ENCODE peak calls at places on chromosomes 16 and 17, in ten cellular contexts. U, W, J, P, G, E, D, Q, A and O are unnamed samples.

GRCh38 chr17:17403899-17404576 is 72.8 kb upstream of the MED9 start:
- DNase-seq in W (no peak), D (no peak), P (no peak), E (peak; percentile 32), G (no peak), U (no peak), A (no peak), Q (no peak), J (no peak), O (no peak)

GRCh38 chr17:79951361-79952264 is 84.1 kb downstream of the TBC1D16 start:
- DNase-seq in E (no peak), P (peak; percentile 58), Q (no peak), U (peak; percentile 77), J (peak; percentile 94), D (peak; percentile 78), G (peak; percentile 52), W (no peak), A (peak; percentile 74), O (no peak)

GRCh38 chr16:929227-929669 is 41.5 kb downstream of the LMF1 start:
- DNase-seq in J (no peak), E (no peak), Q (no peak), G (no peak), D (no peak), U (no peak), W (no peak), A (no peak), P (no peak), O (no peak)

GRCh38 chr17:28577466-28577824 is 750 bp upstream of the ALDOC start:
- DNase-seq in D (no peak), E (no peak), U (no peak), P (no peak), Q (no peak), G (no peak), W (no peak), J (no peak), A (no peak), O (no peak)

GRCh38 chr17:5023588-5024147 is 11.6 kb downstream of the SLC52A1 start:
- DNase-seq in J (no peak), Q (no peak), U (no peak), D (no peak), A (no peak), W (no peak), E (no peak), P (no peak), G (no peak), O (no peak)

GRCh38 chr17:76051071-76051467 is 21.2 kb downstream of the SRP68 start:
- DNase-seq in W (no peak), P (no peak), J (no peak), U (no peak), G (no peak), Q (peak; percentile 41), A (no peak), D (no peak), E (no peak), O (no peak)

GRCh38 chr17:57599271-57600045 is 145.6 kb downstream of the CCDC182 start:
- DNase-seq in U (no peak), Q (no peak), A (no peak), E (no peak), G (no peak), P (no peak), W (peak; percentile 14), J (no peak), D (no peak), O (no peak)

GRCh38 chr17:51427259-51428255 is 167.2 kb downstream of the UTP18 start:
- DNase-seq in Q (no peak), D (no peak), G (no peak), U (no peak), P (no peak), J (no peak), E (no peak), A (no peak), W (no peak), O (no peak)

GRCh38 chr17:7732981-7733557 is 15.5 kb downstream of the DNAH2 start:
- DNase-seq in Q (no peak), J (no peak), W (no peak), P (no peak), G (no peak), A (no peak), U (no peak), D (no peak), E (no peak), O (no peak)

DNA sequence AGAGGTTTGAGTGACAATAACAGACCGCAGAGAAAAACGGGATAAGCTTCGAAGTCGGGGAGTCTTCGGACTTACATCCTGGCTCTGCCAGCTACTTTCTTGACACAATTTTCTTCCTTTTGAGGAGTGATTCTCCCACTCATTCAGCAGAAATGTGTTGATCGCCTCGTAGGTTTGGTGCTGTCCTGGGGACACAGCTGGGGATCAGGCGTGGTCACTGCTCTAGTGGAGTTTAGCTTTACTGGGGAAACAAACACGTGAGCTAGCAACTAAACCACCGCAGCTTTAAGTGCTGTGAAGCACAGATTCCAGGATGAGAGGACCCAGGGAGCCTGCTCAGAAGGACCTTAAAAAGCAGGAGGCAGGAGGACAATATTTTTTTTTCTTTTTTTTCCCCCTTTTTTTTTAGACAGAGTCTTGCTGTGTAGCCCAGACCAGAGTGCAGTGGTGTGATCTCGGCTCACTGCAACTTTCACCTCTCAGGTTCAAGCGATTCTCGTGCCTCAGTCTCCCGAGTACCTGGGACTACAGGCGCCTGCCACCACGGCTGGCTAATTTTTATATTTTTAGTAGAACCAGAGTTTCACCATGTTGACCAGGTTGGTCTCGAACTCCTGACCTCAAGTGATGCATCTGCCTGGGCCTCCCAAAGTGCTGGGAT is 858 bp downstream of the NUBP1 start:
- DNase-seq in E (no peak), G (no peak), W (peak; percentile 50), J (no peak), P (no peak), A (peak; percentile 51), Q (no peak), D (no peak), U (no peak), O (no peak)
- H3K27ac ChIP-seq in E (no peak overlapping the region), G (peak overlapping the region; percentile 91), W (peak overlapping the region; percentile 95), J (peak overlapping the region; percentile 68), P (peak overlapping the region; percentile 92), A (peak overlapping the region; percentile 97), Q (peak overlapping the region; percentile 96), D (peak overlapping the region; percentile 93), U (peak overlapping the region; percentile 94), O (no peak overlapping the region)

GRCh38 chr17:9346296-9346926 is 229.2 kb downstream of the STX8 start:
- DNase-seq in U (no peak), G (no peak), D (no peak), E (no peak), J (peak; percentile 76), A (no peak), W (no peak), Q (no peak), P (no peak), O (no peak)
- H3K27ac ChIP-seq in U (no peak overlapping the region), G (no peak overlapping the region), D (no peak overlapping the region), E (peak overlapping the region; percentile 19), J (no peak overlapping the region), A (no peak overlapping the region), W (no peak overlapping the region), Q (no peak overlapping the region), P (no peak overlapping the region), O (no peak overlapping the region)

GRCh38 chr16:16093625-16094332 is 129.5 kb downstream of the ABCC6 start:
- DNase-seq in E (no peak), P (no peak), W (peak; percentile 20), U (no peak), A (no peak), G (no peak), J (no peak), D (no peak), Q (no peak), O (no peak)

GRCh38 chr16:16090238-16090637 is 133.1 kb downstream of the ABCC6 start:
- DNase-seq in U (no peak), D (no peak), E (no peak), W (no peak), J (no peak), Q (no peak), P (no peak), G (no peak), A (no peak), O (no peak)

GRCh38 chr16:16096161-16096857 is 127.0 kb downstream of the ABCC6 start:
- DNase-seq in U (peak; percentile 84), A (no peak), Q (peak; percentile 34), J (peak; percentile 74), E (no peak), D (peak; percentile 24), P (no peak), W (no peak), G (no peak), O (no peak)

GRCh38 chr16:16095646-16096045 is 127.6 kb downstream of the ABCC6 start:
- DNase-seq in U (no peak), P (no peak), A (no peak), J (no peak), G (no peak), D (no peak), E (no peak), W (no peak), Q (no peak), O (no peak)

GRCh38 chr16:16092925-16093624 is 130.2 kb downstream of the ABCC6 start:
- DNase-seq in P (no peak), G (no peak), E (no peak), D (no peak), A (no peak), W (peak; percentile 18), U (no peak), J (peak; percentile 68), Q (no peak), O (no peak)
- H3K27ac ChIP-seq in P (no peak overlapping the region), G (no peak overlapping the region), E (no peak overlapping the region), D (peak overlapping the region; percentile 47), A (no peak overlapping the region), W (no peak overlapping the region), U (no peak overlapping the region), J (no peak overlapping the region), Q (no peak overlapping the region), O (no peak overlapping the region)

GRCh38 chr16:47939690-47940089 is 216.1 kb downstream of the ABCC12 start:
- DNase-seq in W (no peak), U (no peak), G (no peak), A (no peak), Q (no peak), E (no peak), J (no peak), P (no peak), D (no peak), O (no peak)
- H3K27ac ChIP-seq in W (no peak overlapping the region), U (no peak overlapping the region), G (no peak overlapping the region), A (no peak overlapping the region), Q (no peak overlapping the region), E (no peak overlapping the region), J (no peak overlapping the region), P (no peak overlapping the region), D (no peak overlapping the region), O (no peak overlapping the region)

GRCh38 chr16:77995843-77996455 is 26.4 kb upstream of the CLEC3A start:
- DNase-seq in D (no peak), Q (no peak), P (no peak), U (no peak), J (no peak), G (no peak), A (no peak), W (no peak), E (no peak), O (no peak)
- H3K27ac ChIP-seq in D (no peak overlapping the region), Q (no peak overlapping the region), P (no peak overlapping the region), U (no peak overlapping the region), J (no peak overlapping the region), G (no peak overlapping the region), A (no peak overlapping the region), W (no peak overlapping the region), E (no peak overlapping the region), O (no peak overlapping the region)

DNA sequence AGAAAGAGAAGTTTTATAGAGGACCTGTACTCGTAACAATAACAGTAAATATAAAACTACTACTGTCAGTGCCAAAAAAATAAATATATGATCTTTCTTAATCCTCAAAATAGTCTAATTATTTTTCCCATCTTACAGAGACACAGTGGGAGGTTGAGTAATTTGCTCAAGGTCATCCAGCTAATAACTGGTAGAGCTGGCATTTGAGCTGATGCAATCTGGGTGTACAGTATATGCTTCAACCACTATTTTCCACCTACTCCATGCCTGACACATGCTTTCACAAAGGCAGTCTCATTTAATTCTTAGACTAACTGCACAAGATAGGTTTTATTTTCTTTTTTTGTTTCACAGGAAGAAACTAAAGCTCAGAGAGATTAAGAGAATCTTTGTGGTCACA is 33.6 kb downstream of the PIGL start:
- DNase-seq in A (no peak), D (no peak), J (peak; percentile 63), E (no peak), U (no peak), P (no peak), W (peak; percentile 59), G (no peak), Q (no peak), O (no peak)
- H3K27ac ChIP-seq in A (no peak overlapping the region), D (no peak overlapping the region), J (peak overlapping the region; percentile 39), E (no peak overlapping the region), U (no peak overlapping the region), P (no peak overlapping the region), W (peak overlapping the region; percentile 30), G (no peak overlapping the region), Q (no peak overlapping the region), O (no peak overlapping the region)